ENCODE peak calls at places on chromosome 18, in five cellular contexts. U, P, C, A and M are unnamed samples.

GRCh38 chr18:61635901-61636528 is 256.8 kb downstream of the RNF152 start:
- DNase-seq in U (peak), P (peak), C (peak), A (peak), M (peak)

GRCh38 chr18:3624818-3625716 is 175.1 kb downstream of the TGIF1 start:
- DNase-seq in A (peak), P (peak), U (peak), C (peak), M (peak)

GRCh38 chr18:76463358-76463757 is 31.7 kb downstream of the ZNF516 start:
- DNase-seq in C (no peak), P (no peak), A (no peak), U (no peak), M (no peak)

GRCh38 chr18:8826971-8827370 is 121.6 kb downstream of the MTCL1 start:
- DNase-seq in A (no peak), U (no peak), P (no peak), C (no peak), M (no peak)

GRCh38 chr18:65057439-65058083 is 693.3 kb upstream of the CDH7 start:
- DNase-seq in A (no peak), U (no peak), P (no peak), C (no peak), M (no peak)

GRCh38 chr18:21194871-21195771 is 46.9 kb upstream of the GREB1L start:
- DNase-seq in A (peak), C (peak), U (no peak), P (peak), M (peak)

GRCh38 chr18:3425450-3425849 is 24.5 kb upstream of the TGIF1 start:
- DNase-seq in C (no peak), A (no peak), U (no peak), P (no peak), M (no peak)

GRCh38 chr18:79439201-79440023 is 43.7 kb downstream of the NFATC1 start:
- DNase-seq in P (peak), C (no peak), A (peak), U (no peak), M (no peak)

GRCh38 chr18:36736094-36736493 is 92.7 kb downstream of the TPGS2 start:
- DNase-seq in U (no peak), C (no peak), P (no peak), A (no peak), M (no peak)

GRCh38 chr18:22283397-22283796 is 114.0 kb downstream of the GATA6 start:
- DNase-seq in P (peak), U (no peak), A (no peak), C (no peak), M (peak)

GRCh38 chr18:37598966-37599896 is 33.6 kb upstream of the CELF4 start:
- DNase-seq in C (no peak), A (no peak), U (no peak), P (no peak), M (no peak)

GRCh38 chr18:77071711-77072292 is 60.8 kb downstream of the MBP start:
- DNase-seq in C (peak), A (peak), P (peak), U (peak), M (no peak)

GRCh38 chr18:40066368-40066767 is 1888.7 kb upstream of the PIK3C3 start:
- DNase-seq in U (no peak), P (no peak), C (no peak), A (no peak), M (no peak)

GRCh38 chr18:75478996-75479870 is 51.7 kb upstream of the SMIM21 start:
- DNase-seq in C (peak), A (peak), P (peak), U (no peak), M (peak)

GRCh38 chr18:63881851-63882250 is 5.7 kb upstream of the SERPINB2 start:
- DNase-seq in A (peak), C (no peak), U (no peak), P (peak), M (peak)

GRCh38 chr18:76374330-76375281 is 120.4 kb downstream of the ZNF516 start:
- DNase-seq in A (no peak), C (no peak), P (no peak), U (no peak), M (no peak)

GRCh38 chr18:72419914-72420313 is 124.2 kb downstream of the CBLN2 start:
- DNase-seq in C (no peak), A (no peak), U (no peak), P (no peak), M (no peak)

GRCh38 chr18:54957295-54957694 is 2.0 kb downstream of the CCDC68 start:
- DNase-seq in P (no peak), U (no peak), C (peak), A (no peak), M (no peak)

GRCh38 chr18:55096261-55097026 is 137.2 kb upstream of the CCDC68 start:
- DNase-seq in C (peak), A (peak), U (no peak), P (peak), M (peak)

GRCh38 chr18:47260138-47260923 is 8.9 kb upstream of the SKOR2 start:
- DNase-seq in P (peak), C (peak), A (peak), U (no peak), M (peak)

GRCh38 chr18:36451454-36452251 is 154.1 kb downstream of the FHOD3 start:
- DNase-seq in U (peak), P (no peak), A (peak), C (no peak), M (peak)

GRCh38 chr18:55343396-55344073 is 244.5 kb downstream of the TCF4 start:
- DNase-seq in C (peak), P (peak), A (peak), U (no peak), M (peak)

GRCh38 chr18:49135871-49136270 is 185.1 kb upstream of the SMAD7 start:
- DNase-seq in A (peak), C (peak), U (no peak), P (peak), M (peak)

GRCh38 chr18:78660311-78660710 is 319.3 kb upstream of the SALL3 start:
- DNase-seq in U (no peak), P (no peak), C (no peak), A (no peak), M (no peak)

GRCh38 chr18:64037812-64038414 is 68.0 kb downstream of the SERPINB8 start:
- DNase-seq in A (peak), P (peak), U (no peak), C (peak), M (peak)

GRCh38 chr18:36281941-36282340 is 15.6 kb upstream of the FHOD3 start:
- DNase-seq in A (no peak), C (no peak), P (no peak), U (no peak), M (no peak)

GRCh38 chr18:70280007-70280925 is 8.6 kb upstream of the SOCS6 start:
- DNase-seq in A (peak), P (peak), C (no peak), U (no peak), M (peak)
- H2AFZ ChIP-seq in A (no peak), P (no peak), C (no peak), U (no peak), M (no peak)

DNA sequence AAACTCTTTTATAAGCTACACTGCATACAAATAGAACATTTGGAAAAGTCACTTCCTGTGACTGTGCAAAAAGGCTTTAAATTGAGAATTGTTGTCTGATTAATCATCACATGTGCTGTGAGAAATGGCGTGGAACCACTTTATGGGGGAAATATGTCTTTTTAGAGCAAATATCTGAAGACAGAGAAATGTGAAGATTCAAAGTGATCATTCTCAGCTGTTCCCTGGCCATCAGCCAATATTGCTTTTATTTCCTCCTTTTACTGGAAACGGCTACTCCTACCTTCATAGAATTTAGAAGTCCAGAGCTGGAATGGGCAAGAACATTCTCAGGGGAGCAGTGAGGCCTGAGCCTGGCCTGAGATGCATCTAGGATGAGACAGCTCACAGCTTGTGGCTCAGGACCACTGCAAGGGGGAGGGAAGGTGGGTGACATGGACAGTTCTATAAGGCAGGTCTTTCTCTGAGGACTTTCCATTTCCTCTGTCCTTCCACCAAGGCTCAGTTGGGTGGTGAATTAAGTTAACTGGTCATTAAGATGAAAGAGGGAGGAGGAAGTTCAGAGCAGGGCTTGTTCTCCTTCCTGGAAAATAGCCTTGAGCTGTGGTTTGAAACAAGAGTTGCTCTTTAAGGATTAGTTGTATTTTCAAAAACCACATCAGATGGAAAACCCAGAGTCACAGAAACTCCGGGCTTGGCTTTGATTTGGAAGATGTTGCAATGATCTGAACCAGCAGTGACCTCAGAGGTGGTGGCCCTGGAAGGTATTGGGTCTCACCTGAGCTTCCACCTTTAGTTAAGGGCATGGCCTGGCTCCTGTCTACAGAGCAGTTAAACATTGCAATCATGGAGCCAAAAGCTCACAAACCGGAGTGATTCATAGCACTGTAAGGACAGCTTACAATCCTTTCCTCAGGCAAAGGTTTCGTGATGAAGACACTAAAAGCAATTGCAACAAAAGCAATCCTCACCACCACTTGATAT is 144.3 kb downstream of the VAPA start:
- DNase-seq in P (peak), C (peak), U (no peak), A (peak), M (peak)
- H3K27ac ChIP-seq in P (peak), C (peak), U (peak), A (peak), M (no peak)

GRCh38 chr18:1013951-1014350 is 109.3 kb downstream of the ADCYAP1 start:
- DNase-seq in U (no peak), C (no peak), A (no peak), P (no peak), M (no peak)
- TF ChIP-seq CTCF in U (no peak), C (no peak), A (no peak), P (no peak), M (no peak)

GRCh38 chr18:24818451-24818850 is 358.0 kb downstream of the HRH4 start:
- DNase-seq in C (no peak), U (no peak), P (no peak), A (no peak), M (no peak)
- H2AFZ ChIP-seq in C (no peak), U (no peak), P (no peak), A (no peak), M (no peak)